ENCODE peak calls at places on chromosomes 7 and 10, in ten cellular contexts. One of them, this sample, is unnamed.

GRCh38 chr10:70656489-70656888 is 15.8 kb upstream of the ADAMTS14 start:
- DNase-seq in colonic mucosa: no peak
- DNase-seq in mesendoderm: peak
- DNase-seq in adrenal gland: no peak
- DNase-seq in PC-3: peak
- DNase-seq in mesenchymal stem cell: peak
- DNase-seq in fibroblast of lung: peak
- DNase-seq in tibial nerve: no peak
- DNase-seq in IMR-90: peak
- DNase-seq in CD8-positive, alpha-beta memory T cell: no peak
- DNase-seq in this sample: peak

GRCh38 chr7:74452748-74453320 is 872 bp upstream of the GTF2IRD1 start:
- DNase-seq in fibroblast of lung: peak
- DNase-seq in adrenal gland: peak
- DNase-seq in IMR-90: no peak
- DNase-seq in mesenchymal stem cell: peak
- DNase-seq in colonic mucosa: peak
- DNase-seq in CD8-positive, alpha-beta memory T cell: no peak
- DNase-seq in PC-3: no peak
- DNase-seq in tibial nerve: no peak
- DNase-seq in mesendoderm: no peak
- DNase-seq in this sample: peak

GRCh38 chr10:93566435-93567276 is at the start of gene FFAR4:
- DNase-seq in mesenchymal stem cell: peak
- DNase-seq in CD8-positive, alpha-beta memory T cell: no peak
- DNase-seq in mesendoderm: peak
- DNase-seq in fibroblast of lung: no peak
- DNase-seq in PC-3: peak
- DNase-seq in adrenal gland: peak
- DNase-seq in tibial nerve: no peak
- DNase-seq in IMR-90: no peak
- DNase-seq in colonic mucosa: peak
- DNase-seq in this sample: no peak

GRCh38 chr7:154672659-154673415 is 330.1 kb downstream of the PAXIP1 start:
- DNase-seq in mesenchymal stem cell: no peak
- DNase-seq in fibroblast of lung: no peak
- DNase-seq in IMR-90: no peak
- DNase-seq in adrenal gland: no peak
- DNase-seq in CD8-positive, alpha-beta memory T cell: no peak
- DNase-seq in PC-3: no peak
- DNase-seq in mesendoderm: no peak
- DNase-seq in tibial nerve: no peak
- DNase-seq in colonic mucosa: no peak
- DNase-seq in this sample: no peak

GRCh38 chr7:95596183-95597135 is at the start of gene PDK4:
- DNase-seq in tibial nerve: peak
- DNase-seq in colonic mucosa: peak
- DNase-seq in IMR-90: peak
- DNase-seq in mesendoderm: peak
- DNase-seq in fibroblast of lung: peak
- DNase-seq in CD8-positive, alpha-beta memory T cell: no peak
- DNase-seq in PC-3: peak
- DNase-seq in mesenchymal stem cell: peak
- DNase-seq in adrenal gland: peak
- DNase-seq in this sample: no peak

GRCh38 chr10:101896466-101896865 is 52.9 kb upstream of the KCNIP2 start:
- DNase-seq in fibroblast of lung: no peak
- DNase-seq in adrenal gland: no peak
- DNase-seq in CD8-positive, alpha-beta memory T cell: no peak
- DNase-seq in IMR-90: peak
- DNase-seq in PC-3: no peak
- DNase-seq in colonic mucosa: no peak
- DNase-seq in mesendoderm: no peak
- DNase-seq in mesenchymal stem cell: no peak
- DNase-seq in tibial nerve: no peak
- DNase-seq in this sample: no peak

GRCh38 chr7:14839307-14839706 is 63.2 kb downstream of the DGKB start:
- DNase-seq in adrenal gland: no peak
- DNase-seq in PC-3: no peak
- DNase-seq in colonic mucosa: no peak
- DNase-seq in tibial nerve: no peak
- DNase-seq in IMR-90: no peak
- DNase-seq in mesendoderm: no peak
- DNase-seq in mesenchymal stem cell: no peak
- DNase-seq in fibroblast of lung: no peak
- DNase-seq in CD8-positive, alpha-beta memory T cell: no peak
- DNase-seq in this sample: no peak

GRCh38 chr10:79457256-79457785 is 11.9 kb upstream of the ZCCHC24 start:
- DNase-seq in PC-3: no peak
- DNase-seq in mesenchymal stem cell: no peak
- DNase-seq in adrenal gland: no peak
- DNase-seq in CD8-positive, alpha-beta memory T cell: no peak
- DNase-seq in tibial nerve: no peak
- DNase-seq in fibroblast of lung: no peak
- DNase-seq in mesendoderm: no peak
- DNase-seq in colonic mucosa: no peak
- DNase-seq in IMR-90: no peak
- DNase-seq in this sample: no peak

GRCh38 chr10:11715815-11716494 is 26.2 kb upstream of the ECHDC3 start:
- DNase-seq in PC-3: peak
- DNase-seq in CD8-positive, alpha-beta memory T cell: no peak
- DNase-seq in IMR-90: no peak
- DNase-seq in tibial nerve: no peak
- DNase-seq in adrenal gland: no peak
- DNase-seq in mesenchymal stem cell: no peak
- DNase-seq in colonic mucosa: peak
- DNase-seq in mesendoderm: no peak
- DNase-seq in fibroblast of lung: no peak
- DNase-seq in this sample: peak

DNA sequence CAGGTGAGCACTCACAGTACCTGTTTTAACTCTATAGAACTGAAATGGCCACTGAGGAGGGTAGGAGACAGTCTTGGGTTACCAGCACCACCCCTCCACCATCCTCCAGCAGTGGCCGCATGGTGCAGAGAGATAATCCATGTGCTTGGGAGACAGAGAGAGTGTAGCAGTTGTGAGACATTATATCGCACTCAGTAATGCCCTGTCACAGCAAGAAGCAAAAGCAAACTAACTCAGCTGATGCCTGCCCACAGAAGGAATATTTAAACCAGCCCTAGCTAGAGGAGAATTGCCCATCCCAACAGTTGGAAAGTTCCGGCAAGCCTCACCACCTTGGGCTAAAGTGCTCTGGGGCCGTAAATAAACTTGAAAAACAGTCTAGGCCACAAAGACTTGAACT is 58.8 kb upstream of the HBP1 start:
- DNase-seq in fibroblast of lung: no peak
- DNase-seq in CD8-positive, alpha-beta memory T cell: no peak
- DNase-seq in tibial nerve: no peak
- DNase-seq in mesenchymal stem cell: no peak
- DNase-seq in colonic mucosa: no peak
- DNase-seq in mesendoderm: no peak
- DNase-seq in PC-3: no peak
- DNase-seq in adrenal gland: no peak
- DNase-seq in IMR-90: no peak
- DNase-seq in this sample: no peak
- H3K27ac ChIP-seq in fibroblast of lung: no peak
- H3K27ac ChIP-seq in CD8-positive, alpha-beta memory T cell: no peak
- H3K27ac ChIP-seq in tibial nerve: no peak
- H3K27ac ChIP-seq in mesenchymal stem cell: no peak
- H3K27ac ChIP-seq in colonic mucosa: no peak
- H3K27ac ChIP-seq in mesendoderm: no peak
- H3K27ac ChIP-seq in PC-3: no peak
- H3K27ac ChIP-seq in adrenal gland: no peak
- H3K27ac ChIP-seq in IMR-90: no peak
- H3K27ac ChIP-seq in this sample: no peak

DNA sequence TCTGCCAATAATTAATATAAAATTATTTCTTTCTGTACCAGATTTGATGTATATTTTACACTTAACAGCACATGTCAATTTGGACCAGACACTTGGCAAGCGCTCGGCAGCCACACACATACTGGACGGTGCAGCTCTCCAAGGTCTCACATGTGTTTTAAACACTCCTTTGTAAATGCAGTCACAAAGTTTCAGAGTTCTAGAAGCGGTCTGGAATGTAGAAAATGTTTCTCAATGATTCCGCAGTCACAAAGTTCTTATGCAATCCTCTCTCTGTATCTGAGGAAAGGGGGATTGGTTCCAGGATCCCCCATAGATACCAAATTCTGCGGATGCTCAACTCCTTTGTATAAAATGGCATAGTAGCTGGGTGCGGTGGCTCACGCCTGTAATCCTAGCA is 253.0 kb upstream of the GRB10 start:
- DNase-seq in fibroblast of lung: peak
- DNase-seq in mesenchymal stem cell: peak
- DNase-seq in mesendoderm: no peak
- DNase-seq in adrenal gland: no peak
- DNase-seq in colonic mucosa: no peak
- DNase-seq in IMR-90: peak
- DNase-seq in tibial nerve: no peak
- DNase-seq in PC-3: no peak
- DNase-seq in CD8-positive, alpha-beta memory T cell: no peak
- DNase-seq in this sample: no peak
- H3K27ac ChIP-seq in fibroblast of lung: no peak
- H3K27ac ChIP-seq in mesenchymal stem cell: no peak
- H3K27ac ChIP-seq in mesendoderm: no peak
- H3K27ac ChIP-seq in adrenal gland: no peak
- H3K27ac ChIP-seq in colonic mucosa: no peak
- H3K27ac ChIP-seq in IMR-90: no peak
- H3K27ac ChIP-seq in tibial nerve: no peak
- H3K27ac ChIP-seq in PC-3: no peak
- H3K27ac ChIP-seq in CD8-positive, alpha-beta memory T cell: no peak
- H3K27ac ChIP-seq in this sample: no peak

DNA sequence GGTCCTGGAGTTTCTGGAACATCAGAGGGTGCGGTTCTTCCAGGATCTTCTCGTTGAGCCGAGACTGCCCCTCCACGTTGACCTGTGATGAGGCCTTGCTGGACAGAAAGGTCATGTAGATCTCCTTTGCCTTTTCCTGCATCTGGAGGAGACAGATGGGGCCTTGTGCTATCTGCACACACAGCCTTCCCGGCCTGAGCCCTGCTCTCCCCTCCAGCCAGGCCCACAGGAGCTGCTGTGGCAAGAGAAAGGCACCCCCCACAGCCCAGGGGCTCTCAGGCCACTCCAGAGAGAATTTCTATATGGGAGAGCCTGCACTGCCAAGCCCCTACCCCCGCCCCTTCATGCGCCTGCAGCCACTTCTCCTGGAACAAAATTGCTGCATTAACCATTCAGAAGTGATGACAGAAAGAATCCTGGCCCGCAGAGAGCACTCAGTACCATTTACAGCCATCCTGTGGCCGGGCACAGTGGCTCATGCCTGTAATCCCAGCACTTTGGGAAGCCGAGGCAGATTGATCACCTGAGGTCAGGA is 26.9 kb downstream of the RGS10 start:
- DNase-seq in CD8-positive, alpha-beta memory T cell: no peak
- DNase-seq in adrenal gland: no peak
- DNase-seq in PC-3: no peak
- DNase-seq in mesenchymal stem cell: no peak
- DNase-seq in IMR-90: no peak
- DNase-seq in mesendoderm: no peak
- DNase-seq in fibroblast of lung: no peak
- DNase-seq in colonic mucosa: no peak
- DNase-seq in tibial nerve: no peak
- DNase-seq in this sample: no peak
- H3K27ac ChIP-seq in CD8-positive, alpha-beta memory T cell: peak
- H3K27ac ChIP-seq in adrenal gland: no peak
- H3K27ac ChIP-seq in PC-3: no peak
- H3K27ac ChIP-seq in mesenchymal stem cell: no peak
- H3K27ac ChIP-seq in IMR-90: no peak
- H3K27ac ChIP-seq in mesendoderm: no peak
- H3K27ac ChIP-seq in fibroblast of lung: no peak
- H3K27ac ChIP-seq in colonic mucosa: no peak
- H3K27ac ChIP-seq in tibial nerve: no peak
- H3K27ac ChIP-seq in this sample: no peak

GRCh38 chr10:21432266-21432665 is 93.2 kb downstream of the SKIDA1 start:
- DNase-seq in IMR-90: no peak
- DNase-seq in mesendoderm: peak
- DNase-seq in adrenal gland: no peak
- DNase-seq in tibial nerve: no peak
- DNase-seq in CD8-positive, alpha-beta memory T cell: no peak
- DNase-seq in PC-3: peak
- DNase-seq in mesenchymal stem cell: no peak
- DNase-seq in fibroblast of lung: no peak
- DNase-seq in colonic mucosa: no peak
- DNase-seq in this sample: no peak
- H3K27ac ChIP-seq in IMR-90: no peak
- H3K27ac ChIP-seq in mesendoderm: no peak
- H3K27ac ChIP-seq in adrenal gland: no peak
- H3K27ac ChIP-seq in tibial nerve: no peak
- H3K27ac ChIP-seq in CD8-positive, alpha-beta memory T cell: no peak
- H3K27ac ChIP-seq in PC-3: peak
- H3K27ac ChIP-seq in mesenchymal stem cell: no peak
- H3K27ac ChIP-seq in fibroblast of lung: no peak
- H3K27ac ChIP-seq in colonic mucosa: no peak
- H3K27ac ChIP-seq in this sample: peak

DNA sequence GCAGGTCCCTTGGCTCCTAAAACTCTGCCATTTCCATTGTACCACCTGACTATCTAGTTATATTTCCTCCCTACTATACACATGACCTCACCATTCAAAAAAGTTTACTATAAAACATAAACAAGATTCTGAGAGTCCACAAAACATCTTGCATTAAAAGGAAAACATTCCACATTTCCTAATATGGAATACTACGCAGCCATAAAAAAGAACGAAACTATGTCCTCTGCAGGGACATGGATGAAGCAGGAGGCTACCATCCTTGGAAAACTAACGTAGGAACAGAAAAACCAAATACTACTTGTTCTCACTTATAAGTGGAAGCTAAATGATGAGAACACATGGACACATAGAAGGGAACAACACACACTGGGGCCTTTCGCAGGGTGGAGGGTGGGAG is 48.3 kb downstream of the SVIL start:
- DNase-seq in mesenchymal stem cell: no peak
- DNase-seq in fibroblast of lung: no peak
- DNase-seq in mesendoderm: no peak
- DNase-seq in adrenal gland: no peak
- DNase-seq in PC-3: no peak
- DNase-seq in tibial nerve: no peak
- DNase-seq in IMR-90: no peak
- DNase-seq in colonic mucosa: no peak
- DNase-seq in CD8-positive, alpha-beta memory T cell: no peak
- DNase-seq in this sample: no peak
- H3K27ac ChIP-seq in mesenchymal stem cell: no peak
- H3K27ac ChIP-seq in fibroblast of lung: no peak
- H3K27ac ChIP-seq in mesendoderm: no peak
- H3K27ac ChIP-seq in adrenal gland: no peak
- H3K27ac ChIP-seq in PC-3: no peak
- H3K27ac ChIP-seq in tibial nerve: no peak
- H3K27ac ChIP-seq in IMR-90: no peak
- H3K27ac ChIP-seq in colonic mucosa: no peak
- H3K27ac ChIP-seq in CD8-positive, alpha-beta memory T cell: no peak
- H3K27ac ChIP-seq in this sample: peak